ENCODE peak calls at places on chromosomes 4 and X, in nine cellular contexts. E is endothelial cell, X is HFFc6, J is dorsolateral prefrontal cortex, N is epithelial cell of esophagus, H is hepatocyte, Y is tibial nerve, S is RWPE1, Z is HFF-Myc. C is an unnamed sample.

GRCh38 chr4:38243385-38244053 is 283.3 kb downstream of the PTTG2 start:
- DNase-seq in S (no peak), Y (no peak), E (no peak), J (no peak), Z (no peak), H (peak), N (no peak), X (no peak), C (no peak)

GRCh38 chrX:24173115-24173847 is 23.8 kb downstream of the ZFX start:
- DNase-seq in S (no peak), J (no peak), X (no peak), H (no peak), N (no peak), Z (no peak), E (no peak), Y (no peak), C (no peak)

GRCh38 chrX:153670748-153671588 is 2.6 kb downstream of the PNCK start:
- DNase-seq in J (no peak), X (no peak), Y (no peak), S (no peak), H (no peak), E (no peak), N (no peak), Z (no peak), C (no peak)

GRCh38 chrX:48508400-48509244 is at the start of gene PORCN:
- DNase-seq in Y (peak), N (peak), E (peak), S (peak), Z (no peak), H (peak), J (peak), X (peak), C (peak)

GRCh38 chrX:153494541-153495361 is at the start of gene BGN:
- DNase-seq in N (no peak), S (no peak), E (peak), J (no peak), X (peak), H (peak), Z (no peak), Y (no peak), C (no peak)

GRCh38 chr4:13642576-13642975 is 15.1 kb upstream of the BOD1L1 start:
- DNase-seq in N (no peak), S (no peak), X (peak), H (no peak), J (peak), Z (no peak), Y (no peak), E (no peak), C (no peak)

GRCh38 chrX:10022580-10023245 is 55.6 kb downstream of the CLDN34 start:
- DNase-seq in H (no peak), N (no peak), J (no peak), E (no peak), Z (peak), Y (no peak), S (no peak), X (peak), C (no peak)

GRCh38 chrX:20742106-20742505 is 475.4 kb upstream of the RPS6KA3 start:
- DNase-seq in N (no peak), S (no peak), H (no peak), Z (no peak), X (no peak), E (no peak), Y (no peak), J (no peak), C (no peak)

GRCh38 chr4:79597266-79597665 is 189.2 kb upstream of the GK2 start:
- DNase-seq in X (no peak), J (no peak), S (peak), Y (no peak), E (no peak), Z (no peak), H (no peak), N (peak), C (no peak)

GRCh38 chr4:15482842-15483241 is 13.2 kb downstream of the CC2D2A start:
- DNase-seq in H (no peak), Y (no peak), J (no peak), X (no peak), E (no peak), Z (no peak), N (no peak), S (no peak), C (no peak)

GRCh38 chr4:53505947-53506346 is 85.3 kb downstream of the LNX1 start:
- DNase-seq in J (no peak), H (no peak), X (peak), Z (no peak), Y (no peak), E (no peak), N (peak), S (no peak), C (no peak)

GRCh38 chr4:151226004-151226932 is 50.7 kb upstream of the PRSS48 start:
- DNase-seq in Y (no peak), S (peak), Z (peak), J (no peak), X (peak), N (peak), E (no peak), H (peak), C (no peak)

GRCh38 chrX:47523713-47524166 is 37.3 kb upstream of the ARAF start:
- DNase-seq in J (no peak), Y (no peak), S (no peak), X (no peak), H (no peak), E (peak), Z (no peak), N (no peak), C (no peak)

GRCh38 chrX:112642349-112642748 is 37.4 kb downstream of the LHFPL1 start:
- DNase-seq in S (peak), N (peak), J (no peak), Y (no peak), H (peak), Z (peak), X (peak), E (peak), C (no peak)

GRCh38 chr4:53558061-53558801 is 33.1 kb downstream of the LNX1 start:
- DNase-seq in H (no peak), J (peak), S (peak), X (no peak), Y (no peak), E (no peak), N (peak), Z (no peak), C (no peak)

GRCh38 chr4:143294310-143294709 is 42.4 kb upstream of the GAB1 start:
- DNase-seq in S (no peak), N (no peak), Z (no peak), X (no peak), Y (peak), J (no peak), E (no peak), H (peak), C (no peak)

GRCh38 chr4:25031077-25031606 is 396 bp upstream of the LGI2 start:
- DNase-seq in J (no peak), S (no peak), H (peak), Z (no peak), Y (no peak), E (peak), X (no peak), N (peak), C (no peak)

GRCh38 chrX:16671005-16671404 is 21.0 kb downstream of the S100G start:
- DNase-seq in X (no peak), Z (no peak), S (peak), Y (no peak), N (peak), J (no peak), H (peak), E (peak), C (no peak)

GRCh38 chr4:122832732-122833131 is 6.1 kb downstream of the FGF2 start:
- DNase-seq in E (no peak), X (no peak), H (no peak), N (no peak), Y (no peak), Z (no peak), S (no peak), J (no peak), C (no peak)

DNA sequence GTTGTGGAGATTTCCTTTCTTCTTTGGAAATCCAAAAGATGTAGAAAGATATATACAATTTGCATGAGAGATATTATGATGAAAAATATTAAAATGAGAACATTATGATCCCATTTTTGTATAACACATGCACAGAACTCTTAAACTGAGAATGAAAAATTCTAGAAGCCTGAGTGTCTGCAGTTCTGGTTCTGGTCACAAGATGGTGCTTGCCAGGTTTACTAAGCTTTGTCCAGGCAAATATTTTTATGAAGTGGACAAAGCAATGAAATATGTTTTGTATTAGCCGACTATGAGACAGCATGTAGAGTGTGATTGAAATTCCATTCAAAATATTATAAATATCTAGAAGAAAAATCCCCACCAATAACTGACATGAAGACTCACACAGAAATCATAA is 2.2 kb downstream of the PWWP3B start:
- DNase-seq in Y (no peak), S (no peak), H (peak), N (peak), E (no peak), J (no peak), Z (no peak), X (no peak), C (no peak)
- TF ChIP-seq CTCF in Y (peak), S (peak), H (peak), N (peak), E (no peak), J (peak), Z (peak), X (peak), C (peak)

DNA sequence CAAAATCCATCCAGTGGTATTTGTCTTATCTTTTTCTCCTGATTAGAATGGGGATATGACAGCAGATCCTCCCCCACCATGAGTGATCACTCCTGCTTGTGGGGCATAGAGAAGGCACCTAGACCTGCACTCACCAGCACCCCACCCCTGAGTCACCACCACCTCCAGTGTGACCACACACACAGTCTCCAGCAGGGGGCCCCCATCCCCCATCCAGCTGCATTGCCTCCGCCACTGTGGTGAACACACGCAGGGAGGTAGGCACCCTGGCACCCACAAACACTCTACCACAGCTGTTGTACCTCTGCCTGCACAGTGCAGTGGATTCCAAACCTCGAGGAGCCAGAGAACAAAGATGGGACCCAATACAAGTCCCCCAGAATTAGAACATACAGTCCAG is 9.0 kb upstream of the MAGEA8 start:
- DNase-seq in H (peak), Y (no peak), N (peak), S (peak), E (peak), Z (no peak), J (no peak), X (no peak), C (no peak)
- TF ChIP-seq CTCF in H (peak), Y (no peak), N (peak), S (no peak), E (peak), Z (peak), J (no peak), X (peak), C (peak)

DNA sequence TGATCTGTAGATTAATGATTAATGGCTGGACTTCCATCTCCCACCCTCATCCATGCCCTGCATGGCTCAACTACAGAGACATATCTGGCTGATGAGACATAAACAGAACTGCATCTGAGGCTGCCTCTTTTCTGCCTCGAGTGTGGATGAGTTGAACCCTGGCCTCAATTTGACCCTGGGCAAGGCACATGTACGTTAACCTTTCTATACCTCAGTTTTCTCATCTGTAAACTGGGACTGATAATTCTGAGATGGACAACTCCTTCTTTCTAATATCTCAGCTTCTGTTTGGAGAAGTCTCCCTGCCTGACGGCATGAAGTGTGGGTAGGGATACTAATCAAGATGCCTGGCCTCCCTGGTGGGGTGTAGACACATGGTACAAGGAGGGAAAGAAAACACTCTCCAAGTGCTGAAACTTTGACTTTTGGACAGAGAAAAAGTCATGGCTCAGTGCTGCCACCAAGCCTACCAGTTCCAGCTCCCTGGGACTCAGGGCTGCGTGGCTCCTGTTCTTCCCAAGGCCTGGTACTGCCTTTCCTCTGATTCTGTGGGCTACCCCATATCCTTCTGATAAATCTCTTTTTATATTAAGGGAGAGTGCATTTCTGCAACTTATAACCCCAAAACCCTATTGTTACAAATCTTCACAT is 64.4 kb downstream of the HAUS3 start:
- DNase-seq in H (no peak), Y (no peak), X (no peak), Z (no peak), S (no peak), E (no peak), N (no peak), J (no peak), C (no peak)
- TF ChIP-seq CTCF in H (no peak), Y (no peak), X (no peak), Z (no peak), S (no peak), E (no peak), N (no peak), J (no peak), C (no peak)

DNA sequence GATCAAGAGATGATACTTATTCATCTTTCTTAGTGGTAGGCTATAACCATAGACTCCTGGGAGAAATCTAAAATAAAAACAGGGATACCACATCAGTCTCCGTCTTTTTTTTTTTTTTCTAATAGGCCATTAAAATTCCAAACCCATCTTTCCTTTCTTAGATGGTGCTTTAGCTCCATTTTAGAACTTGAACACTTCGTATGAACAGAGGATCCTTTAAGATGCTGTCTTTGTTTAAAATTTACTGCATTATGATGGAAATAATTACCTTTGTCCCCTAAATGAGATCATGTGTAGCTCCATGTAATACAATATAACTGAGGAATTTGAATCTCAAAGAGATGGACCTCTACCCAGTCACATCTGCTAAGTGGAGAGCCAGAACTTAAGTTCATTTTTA is 47.9 kb downstream of the CEP135 start:
- DNase-seq in X (no peak), Z (no peak), E (no peak), Y (no peak), S (no peak), N (no peak), H (no peak), J (no peak), C (no peak)
- TF ChIP-seq CTCF in X (no peak), Z (no peak), E (no peak), Y (no peak), S (no peak), N (no peak), H (no peak), J (no peak), C (no peak)

C was measured in type B pancreatic cell.